ENCODE peak calls at places on chromosomes 1 and 21, in four cellular contexts. J, W, R and A are unnamed samples.
A peak's percentile ranks its signal among the peaks of the same experiment; 100 is the strongest.

GRCh38 chr21:44436111-44436611 is 19.1 kb upstream of the LRRC3 start:
- DNase-seq in R (no peak), W (no peak), J (peak; percentile 16), A (no peak)

GRCh38 chr1:28172690-28173150 is 3.8 kb downstream of the PTAFR start:
- DNase-seq in R (no peak), J (no peak), W (no peak), A (peak; percentile 69)

GRCh38 chr1:233904979-233905415 is 521 bp downstream of the SLC35F3 start:
- DNase-seq in R (no peak), J (no peak), W (no peak), A (peak; percentile 43)

GRCh38 chr1:186958520-186958919 is 129.8 kb downstream of the PLA2G4A start:
- DNase-seq in W (peak; percentile 91), J (no peak), R (no peak), A (no peak)

GRCh38 chr1:10514490-10515235 is 39.9 kb downstream of the PEX14 start:
- DNase-seq in J (no peak), R (no peak), W (peak; percentile 61), A (peak; percentile 82)

GRCh38 chr1:12244078-12244477 is 14.2 kb downstream of the VPS13D start:
- DNase-seq in W (no peak), J (no peak), R (no peak), A (peak; percentile 23)

GRCh38 chr1:116360435-116361173 is 12.4 kb upstream of the ATP1A1 start:
- DNase-seq in W (peak; percentile 17), R (no peak), J (no peak), A (no peak)

GRCh38 chr1:78102082-78102481 is 56.3 kb downstream of the GIPC2 start:
- DNase-seq in J (no peak), R (no peak), W (peak; percentile 95), A (no peak)

GRCh38 chr1:118100686-118101300 is 84.2 kb downstream of the SPAG17 start:
- DNase-seq in W (no peak), R (no peak), J (no peak), A (no peak)

GRCh38 chr1:47323475-47324105 is 9.6 kb upstream of the STIL start:
- DNase-seq in J (no peak), W (no peak), R (no peak), A (peak; percentile 44)

GRCh38 chr1:237220243-237220642 is 178.3 kb downstream of the RYR2 start:
- DNase-seq in J (no peak), R (no peak), W (no peak), A (no peak)

GRCh38 chr1:85311818-85312217 is 35.4 kb upstream of the BCL10 start:
- DNase-seq in W (no peak), R (no peak), J (no peak), A (no peak)

GRCh38 chr1:236023926-236024565 is 40.8 kb downstream of the NID1 start:
- DNase-seq in R (no peak), W (no peak), J (no peak), A (no peak)

GRCh38 chr1:228935198-228935663 is 200.0 kb downstream of the RHOU start:
- DNase-seq in W (no peak), J (no peak), R (no peak), A (no peak)

GRCh38 chr1:91070274-91070673 is 48.4 kb upstream of the ZNF644 start:
- DNase-seq in W (no peak), R (no peak), J (no peak), A (no peak)

GRCh38 chr1:9161963-9162362 is 33.1 kb upstream of the GPR157 start:
- DNase-seq in R (no peak), W (no peak), J (no peak), A (no peak)

GRCh38 chr1:229891227-229891626 is 175.8 kb upstream of the GALNT2 start:
- DNase-seq in W (no peak), R (no peak), J (no peak), A (no peak)

GRCh38 chr21:42696026-42696380 is 42.6 kb downstream of the PDE9A start:
- DNase-seq in J (no peak), W (no peak), R (no peak), A (no peak)

GRCh38 chr21:26709090-26709489 is 136.0 kb upstream of the CYYR1 start:
- DNase-seq in W (peak; percentile 6), J (no peak), R (no peak), A (no peak)

GRCh38 chr1:153728305-153729066 is 636 bp downstream of the INTS3 start:
- DNase-seq in R (no peak), W (peak; percentile 48), J (peak; percentile 69), A (peak; percentile 90)

GRCh38 chr1:229251185-229251584 is 19.7 kb upstream of the RAB4A start:
- DNase-seq in R (no peak), J (no peak), W (no peak), A (no peak)

GRCh38 chr1:234881893-234882771 is 246.5 kb downstream of the TOMM20 start:
- DNase-seq in J (no peak), W (no peak), R (no peak), A (no peak)

GRCh38 chr1:158112994-158113758 is 67.5 kb upstream of the CD1D start:
- DNase-seq in R (no peak), W (peak; percentile 15), J (peak; percentile 68), A (peak; percentile 71)

GRCh38 chr1:93180723-93181613 is at the start of gene CCDC18:
- DNase-seq in W (peak; percentile 44), R (no peak), J (no peak), A (peak; percentile 82)

GRCh38 chr1:223551610-223552009 is 113.9 kb downstream of the CAPN8 start:
- DNase-seq in J (no peak), W (peak; percentile 15), R (no peak), A (no peak)

GRCh38 chr1:171501305-171502021 is 16.1 kb downstream of the PRRC2C start:
- DNase-seq in J (no peak), W (no peak), R (no peak), A (no peak)

GRCh38 chr1:46735708-46736324 is 16.9 kb upstream of the EFCAB14 start:
- DNase-seq in R (no peak), W (peak; percentile 60), J (peak; percentile 60), A (peak; percentile 86)

GRCh38 chr1:52476943-52477342 is 72.5 kb downstream of the PRPF38A start:
- DNase-seq in W (no peak), J (no peak), R (no peak), A (no peak)

GRCh38 chr1:162302660-162303344 is 73.9 kb downstream of the SPATA46 start:
- DNase-seq in J (no peak), W (peak; percentile 73), R (no peak), A (no peak)

GRCh38 chr1:25738507-25738906 is 61.5 kb upstream of the SELENON start:
- DNase-seq in J (no peak), W (no peak), R (no peak), A (no peak)

GRCh38 chr1:207414606-207415108 is 39.5 kb upstream of the CR2 start:
- DNase-seq in R (no peak), W (no peak), J (no peak), A (no peak)

GRCh38 chr1:12634156-12634555 is 9.7 kb upstream of the AADACL4 start:
- DNase-seq in J (no peak), W (no peak), R (no peak), A (no peak)

GRCh38 chr1:206559661-206559995 is 52.3 kb downstream of the RASSF5 start:
- DNase-seq in R (no peak), J (no peak), W (no peak), A (no peak)

GRCh38 chr21:17139696-17140095 is 373.1 kb upstream of the CXADR start:
- DNase-seq in J (no peak), W (no peak), R (no peak), A (no peak)

DNA sequence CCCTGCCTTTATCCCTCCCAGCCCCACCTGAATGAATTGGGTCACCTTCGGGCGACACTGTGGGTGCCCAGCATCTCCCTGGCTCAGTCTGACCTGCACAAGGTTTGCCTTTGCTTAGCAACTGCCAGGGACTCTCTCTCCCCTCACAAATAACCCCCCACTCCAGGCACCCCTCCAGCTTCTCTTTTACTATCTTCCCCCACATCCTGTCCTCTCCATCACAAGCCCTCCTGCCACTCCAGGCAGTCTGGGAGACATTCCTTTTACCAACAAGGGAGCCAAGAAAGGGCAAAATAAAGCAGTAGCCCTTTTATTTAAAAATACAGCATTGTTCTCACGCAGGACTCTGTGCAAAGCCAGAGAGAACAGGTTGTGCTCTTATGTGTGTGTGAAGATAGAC is 23.9 kb downstream of the LGR6 start:
- DNase-seq in W (no peak), R (no peak), J (no peak), A (no peak)
- H2AK5ac ChIP-seq in W (no peak overlapping the region), R (no peak overlapping the region), J (no peak overlapping the region), A (no peak overlapping the region)

GRCh38 chr1:147664206-147664605 is 6.1 kb downstream of the ACP6 start:
- DNase-seq in R (no peak), J (no peak), W (peak; percentile 64), A (no peak)
- H4K5ac ChIP-seq in R (no peak overlapping the region), J (no peak overlapping the region), W (no peak overlapping the region), A (no peak overlapping the region)

DNA sequence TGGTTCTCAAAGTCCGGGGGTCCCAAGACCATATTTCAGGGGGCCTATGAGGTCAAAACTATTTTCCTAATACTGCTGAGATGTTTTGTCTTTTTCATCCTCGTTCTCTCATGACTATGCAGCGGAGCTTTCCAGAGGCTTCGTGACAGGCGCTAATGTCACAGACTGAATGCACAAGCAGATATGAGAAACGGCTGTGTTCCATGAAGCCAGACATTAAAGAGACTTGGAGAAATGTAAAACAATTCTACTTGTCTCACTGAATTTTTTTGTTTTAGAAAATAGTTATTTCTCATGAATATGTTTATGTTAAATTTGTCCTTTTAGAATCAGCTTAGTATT is 10.3 kb downstream of the PIGP start:
- DNase-seq in R (no peak), J (no peak), W (no peak), A (no peak)
- H3K4me2 ChIP-seq in R (no peak overlapping the region), J (no peak overlapping the region), W (no peak overlapping the region), A (no peak overlapping the region)

GRCh38 chr1:183038913-183039312 is 15.7 kb downstream of the LAMC1 start:
- DNase-seq in R (no peak), J (no peak), W (no peak), A (no peak)

GRCh38 chr1:183038333-183038876 is 15.2 kb downstream of the LAMC1 start:
- DNase-seq in R (no peak), W (no peak), J (no peak), A (no peak)

GRCh38 chr1:183040600-183040999 is 17.4 kb downstream of the LAMC1 start:
- DNase-seq in W (no peak), J (no peak), R (no peak), A (no peak)

GRCh38 chr1:183039985-183040447 is 16.8 kb downstream of the LAMC1 start:
- DNase-seq in R (no peak), W (peak; percentile 88), J (no peak), A (no peak)

DNA sequence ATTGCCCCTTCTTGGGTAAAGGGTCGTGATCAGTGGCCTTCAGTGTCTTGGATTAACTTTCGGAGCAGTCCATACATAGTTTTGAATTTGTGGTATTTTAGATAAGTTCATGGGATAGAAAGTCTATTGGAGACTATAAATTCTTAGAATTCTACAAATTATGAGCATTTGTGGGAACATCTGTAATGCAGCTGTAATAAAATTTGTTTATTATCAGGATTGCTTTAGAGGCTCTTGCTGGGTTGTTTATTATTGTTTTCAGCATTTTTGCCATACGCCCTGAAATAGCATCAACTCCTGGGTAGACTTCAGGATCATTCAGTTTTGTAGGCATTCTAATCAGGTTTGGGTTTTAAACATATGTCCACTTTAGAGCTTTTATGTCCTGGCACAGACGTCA is 16.1 kb downstream of the LAMC1 start:
- DNase-seq in W (no peak), R (no peak), J (no peak), A (no peak)
- H2AK5ac ChIP-seq in W (no peak overlapping the region), R (no peak overlapping the region), J (no peak overlapping the region), A (no peak overlapping the region)

DNA sequence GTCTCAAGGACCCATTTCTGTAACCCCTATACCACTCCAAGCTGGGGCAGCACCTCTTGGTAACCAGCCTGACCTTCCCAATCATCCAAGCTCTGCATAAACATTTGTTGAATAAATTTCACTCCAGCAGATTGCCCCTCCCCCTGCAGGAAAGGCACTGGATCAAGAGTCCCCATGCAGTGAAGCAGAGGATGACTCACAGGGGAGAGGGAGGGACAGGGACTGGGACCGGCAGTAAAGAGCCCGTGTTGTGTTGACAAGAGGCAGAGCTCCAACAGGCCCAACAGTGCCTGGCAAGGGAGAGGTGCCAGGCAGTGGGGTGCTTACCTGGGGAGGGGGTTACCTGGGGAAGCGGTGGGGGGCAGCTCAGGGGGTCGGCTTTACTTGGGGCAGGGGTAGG is 32.3 kb downstream of the SLC9A1 start:
- DNase-seq in R (no peak), J (no peak), W (peak; percentile 73), A (peak; percentile 88)
- H4K5ac ChIP-seq in R (no peak overlapping the region), J (no peak overlapping the region), W (no peak overlapping the region), A (no peak overlapping the region)